ENCODE peak calls at places on chromosomes 13 and 19, in five cellular contexts. B, T, X, M and W are unnamed samples.

GRCh38 chr13:26476111-26476743 is 81.3 kb upstream of the WASF3 start:
- DNase-seq in B (no peak), T (no peak), X (peak; percentile 48), M (no peak), W (no peak)

GRCh38 chr13:70732611-70733010 is 624.4 kb upstream of the KLHL1 start:
- DNase-seq in B (no peak), T (no peak), X (no peak), M (peak; percentile 68), W (no peak)

GRCh38 chr13:26816876-26817275 is 56.3 kb upstream of the GPR12 start:
- DNase-seq in B (no peak), T (no peak), X (no peak), M (no peak), W (no peak)

GRCh38 chr19:38093587-38093986 is 130.4 kb downstream of the DPF1 start:
- DNase-seq in B (peak; percentile 30), T (no peak), X (no peak), M (no peak), W (no peak)

GRCh38 chr19:792361-792885 is 4.8 kb upstream of the PTBP1 start:
- DNase-seq in B (no peak), T (no peak), X (no peak), M (no peak), W (no peak)

GRCh38 chr19:10392120-10392519 is 11.2 kb downstream of the CDC37 start:
- DNase-seq in B (no peak), T (no peak), X (no peak), M (no peak), W (no peak)

GRCh38 chr19:15464394-15465385 is at the start of gene RASAL3:
- DNase-seq in B (no peak), T (peak; percentile 41), X (no peak), M (no peak), W (no peak)

GRCh38 chr13:77345150-77345780 is 18.4 kb upstream of the MYCBP2 start:
- DNase-seq in B (no peak), T (peak; percentile 9), X (no peak), M (peak; percentile 20), W (no peak)

GRCh38 chr13:20375871-20376270 is 143.8 kb upstream of the GJB6 start:
- DNase-seq in B (no peak), T (no peak), X (no peak), M (no peak), W (no peak)

GRCh38 chr19:40889366-40889765 is 7.3 kb upstream of the CYP2A7 start:
- DNase-seq in B (no peak), T (no peak), X (no peak), M (no peak), W (no peak)

GRCh38 chr19:7874080-7874856 is at the start of gene PRR36:
- DNase-seq in B (peak; percentile 82), T (no peak), X (peak; percentile 18), M (peak; percentile 88), W (peak; percentile 45)

GRCh38 chr13:26362261-26362660 is 108.3 kb downstream of the CDK8 start:
- DNase-seq in B (no peak), T (no peak), X (no peak), M (no peak), W (no peak)

GRCh38 chr13:26474286-26474685 is 83.2 kb upstream of the WASF3 start:
- DNase-seq in B (no peak), T (no peak), X (no peak), M (no peak), W (no peak)

GRCh38 chr19:19096641-19097627 is 33.1 kb downstream of the SLC25A42 start:
- DNase-seq in B (no peak), T (no peak), X (no peak), M (no peak), W (no peak)

GRCh38 chr13:101258071-101258470 is 158.2 kb downstream of the NALCN start:
- DNase-seq in B (no peak), T (no peak), X (peak; percentile 90), M (no peak), W (no peak)

GRCh38 chr19:10105241-10106099 is 692 bp upstream of the PPAN start:
- DNase-seq in B (no peak), T (no peak), X (no peak), M (no peak), W (no peak)

GRCh38 chr13:36872621-36873020 is 47.4 kb downstream of the SMAD9 start:
- DNase-seq in B (no peak), T (no peak), X (no peak), M (peak; percentile 33), W (peak; percentile 12)

GRCh38 chr13:107585466-107585865 is 629.9 kb downstream of the LIG4 start:
- DNase-seq in B (peak; percentile 16), T (no peak), X (no peak), M (peak; percentile 32), W (no peak)

GRCh38 chr19:56839665-56840451 is 668 bp downstream of the PEG3 start:
- DNase-seq in B (peak; percentile 93), T (peak; percentile 10), X (no peak), M (no peak), W (peak; percentile 99)

GRCh38 chr19:30689474-30689873 is 317.3 kb downstream of the ZNF536 start:
- DNase-seq in B (no peak), T (no peak), X (no peak), M (no peak), W (no peak)

GRCh38 chr13:73274147-73274546 is 215.3 kb downstream of the KLF5 start:
- DNase-seq in B (no peak), T (no peak), X (peak; percentile 69), M (no peak), W (no peak)

GRCh38 chr13:82947121-82948077 is 934.9 kb downstream of the SLITRK1 start:
- DNase-seq in B (no peak), T (no peak), X (peak; percentile 63), M (no peak), W (no peak)

GRCh38 chr13:110123041-110123809 is 183.7 kb downstream of the COL4A1 start:
- DNase-seq in B (no peak), T (no peak), X (no peak), M (no peak), W (no peak)

GRCh38 chr13:104553156-104553555 is 1486.9 kb upstream of the SLC10A2 start:
- DNase-seq in B (no peak), T (no peak), X (peak; percentile 1), M (no peak), W (no peak)

GRCh38 chr13:36776175-36776574 is 42.8 kb upstream of the RFXAP start:
- DNase-seq in B (no peak), T (no peak), X (no peak), M (no peak), W (no peak)

GRCh38 chr13:21014666-21015170 is 46.7 kb downstream of the LATS2 start:
- DNase-seq in B (peak; percentile 27), T (no peak), X (peak; percentile 79), M (no peak), W (no peak)

GRCh38 chr13:95113601-95114000 is 187.7 kb downstream of the ABCC4 start:
- DNase-seq in B (no peak), T (no peak), X (no peak), M (no peak), W (no peak)

GRCh38 chr19:35128398-35129057 is 6.3 kb downstream of the LGI4 start:
- DNase-seq in B (no peak), T (no peak), X (no peak), M (no peak), W (no peak)

GRCh38 chr19:3094638-3095374 is 644 bp downstream of the GNA11 start:
- DNase-seq in B (peak; percentile 39), T (peak; percentile 26), X (no peak), M (no peak), W (no peak)

GRCh38 chr13:93963266-93964131 is 516.0 kb downstream of the DCT start:
- DNase-seq in B (no peak), T (no peak), X (peak; percentile 62), M (peak; percentile 11), W (no peak)

GRCh38 chr19:15902254-15902653 is 4.4 kb upstream of the CYP4F2 start:
- DNase-seq in B (no peak), T (no peak), X (no peak), M (no peak), W (no peak)

GRCh38 chr13:111474136-111475002 is 153.9 kb downstream of the TEX29 start:
- DNase-seq in B (no peak), T (no peak), X (peak; percentile 38), M (peak; percentile 61), W (no peak)

GRCh38 chr19:3398900-3399278 is 32.5 kb downstream of the NFIC start:
- DNase-seq in B (no peak), T (no peak), X (no peak), M (no peak), W (no peak)